ENCODE peak calls at places on chromosomes 5 and 9, in seven cellular contexts. One of them, this sample, is unnamed.

GRCh38 chr9:126435626-126436025 is 109.0 kb downstream of the MVB12B start:
- DNase-seq in CD4-positive, alpha-beta T cell: no peak
- DNase-seq in kidney epithelial cell: no peak
- DNase-seq in psoas muscle: no peak
- DNase-seq in vagina: no peak
- DNase-seq in nephron progenitor cell: no peak
- DNase-seq in GM10248: no peak
- DNase-seq in this sample: no peak

GRCh38 chr9:113998529-113999255 is 79.4 kb downstream of the AMBP start:
- DNase-seq in GM10248: no peak
- DNase-seq in psoas muscle: no peak
- DNase-seq in nephron progenitor cell: no peak
- DNase-seq in vagina: peak; percentile 67
- DNase-seq in kidney epithelial cell: no peak
- DNase-seq in CD4-positive, alpha-beta T cell: no peak
- DNase-seq in this sample: peak; percentile 6

GRCh38 chr9:34664281-34665108 is 2.0 kb upstream of the CCL27 start:
- DNase-seq in GM10248: peak; percentile 68
- DNase-seq in CD4-positive, alpha-beta T cell: peak; percentile 32
- DNase-seq in nephron progenitor cell: peak; percentile 81
- DNase-seq in psoas muscle: peak; percentile 87
- DNase-seq in vagina: no peak
- DNase-seq in kidney epithelial cell: no peak
- DNase-seq in this sample: peak; percentile 91

GRCh38 chr9:3751125-3751758 is 225.4 kb upstream of the RFX3 start:
- DNase-seq in psoas muscle: no peak
- DNase-seq in vagina: no peak
- DNase-seq in nephron progenitor cell: no peak
- DNase-seq in GM10248: no peak
- DNase-seq in CD4-positive, alpha-beta T cell: no peak
- DNase-seq in kidney epithelial cell: peak; percentile 58
- DNase-seq in this sample: peak; percentile 33

GRCh38 chr5:62475072-62475471 is 62.5 kb downstream of the IPO11 start:
- DNase-seq in kidney epithelial cell: peak; percentile 39
- DNase-seq in CD4-positive, alpha-beta T cell: no peak
- DNase-seq in nephron progenitor cell: no peak
- DNase-seq in psoas muscle: peak; percentile 23
- DNase-seq in GM10248: no peak
- DNase-seq in vagina: no peak
- DNase-seq in this sample: no peak

GRCh38 chr5:143174714-143175398 is 228.6 kb downstream of the NR3C1 start:
- DNase-seq in CD4-positive, alpha-beta T cell: no peak
- DNase-seq in kidney epithelial cell: peak; percentile 83
- DNase-seq in GM10248: peak; percentile 54
- DNase-seq in vagina: no peak
- DNase-seq in nephron progenitor cell: no peak
- DNase-seq in psoas muscle: no peak
- DNase-seq in this sample: no peak

GRCh38 chr5:35651002-35651756 is 33.5 kb downstream of the SPEF2 start:
- DNase-seq in CD4-positive, alpha-beta T cell: peak; percentile 55
- DNase-seq in kidney epithelial cell: no peak
- DNase-seq in psoas muscle: no peak
- DNase-seq in vagina: no peak
- DNase-seq in nephron progenitor cell: peak; percentile 20
- DNase-seq in GM10248: peak; percentile 17
- DNase-seq in this sample: peak; percentile 78

GRCh38 chr9:93261281-93261680 is 77.3 kb downstream of the WNK2 start:
- DNase-seq in nephron progenitor cell: no peak
- DNase-seq in kidney epithelial cell: no peak
- DNase-seq in GM10248: no peak
- DNase-seq in vagina: no peak
- DNase-seq in CD4-positive, alpha-beta T cell: no peak
- DNase-seq in psoas muscle: peak; percentile 44
- DNase-seq in this sample: no peak

GRCh38 chr9:31908891-31909480 is 475.5 kb upstream of the ACO1 start:
- DNase-seq in GM10248: no peak
- DNase-seq in nephron progenitor cell: no peak
- DNase-seq in vagina: no peak
- DNase-seq in psoas muscle: no peak
- DNase-seq in kidney epithelial cell: no peak
- DNase-seq in CD4-positive, alpha-beta T cell: no peak
- DNase-seq in this sample: no peak

GRCh38 chr9:134434896-134435506 is 108.7 kb downstream of the RXRA start:
- DNase-seq in psoas muscle: peak; percentile 98
- DNase-seq in CD4-positive, alpha-beta T cell: no peak
- DNase-seq in GM10248: no peak
- DNase-seq in vagina: no peak
- DNase-seq in kidney epithelial cell: peak; percentile 94
- DNase-seq in nephron progenitor cell: no peak
- DNase-seq in this sample: no peak

GRCh38 chr9:132451276-132451675 is 41.3 kb downstream of the CFAP77 start:
- DNase-seq in kidney epithelial cell: no peak
- DNase-seq in CD4-positive, alpha-beta T cell: no peak
- DNase-seq in nephron progenitor cell: no peak
- DNase-seq in vagina: no peak
- DNase-seq in psoas muscle: no peak
- DNase-seq in GM10248: no peak
- DNase-seq in this sample: peak; percentile 84

GRCh38 chr5:151142933-151143332 is 14.6 kb downstream of the ANXA6 start:
- DNase-seq in psoas muscle: no peak
- DNase-seq in CD4-positive, alpha-beta T cell: no peak
- DNase-seq in GM10248: no peak
- DNase-seq in nephron progenitor cell: no peak
- DNase-seq in vagina: no peak
- DNase-seq in kidney epithelial cell: no peak
- DNase-seq in this sample: no peak

GRCh38 chr5:133679534-133679933 is 67.2 kb upstream of the FSTL4 start:
- DNase-seq in vagina: peak; percentile 55
- DNase-seq in psoas muscle: no peak
- DNase-seq in CD4-positive, alpha-beta T cell: no peak
- DNase-seq in GM10248: no peak
- DNase-seq in kidney epithelial cell: no peak
- DNase-seq in nephron progenitor cell: no peak
- DNase-seq in this sample: no peak

GRCh38 chr5:59418766-59419165 is 474.8 kb downstream of the PDE4D start:
- DNase-seq in vagina: no peak
- DNase-seq in nephron progenitor cell: no peak
- DNase-seq in GM10248: no peak
- DNase-seq in CD4-positive, alpha-beta T cell: no peak
- DNase-seq in kidney epithelial cell: no peak
- DNase-seq in psoas muscle: no peak
- DNase-seq in this sample: no peak

GRCh38 chr5:41234475-41234874 is 21.1 kb upstream of the C6 start:
- DNase-seq in GM10248: no peak
- DNase-seq in kidney epithelial cell: no peak
- DNase-seq in psoas muscle: no peak
- DNase-seq in vagina: no peak
- DNase-seq in nephron progenitor cell: no peak
- DNase-seq in CD4-positive, alpha-beta T cell: no peak
- DNase-seq in this sample: no peak

GRCh38 chr9:119963798-119964372 is 594.6 kb upstream of the BRINP1 start:
- DNase-seq in kidney epithelial cell: peak; percentile 94
- DNase-seq in CD4-positive, alpha-beta T cell: no peak
- DNase-seq in GM10248: no peak
- DNase-seq in nephron progenitor cell: peak; percentile 37
- DNase-seq in vagina: no peak
- DNase-seq in psoas muscle: no peak
- DNase-seq in this sample: no peak

GRCh38 chr9:107439991-107440456 is 49.5 kb downstream of the KLF4 start:
- DNase-seq in nephron progenitor cell: no peak
- DNase-seq in psoas muscle: no peak
- DNase-seq in CD4-positive, alpha-beta T cell: no peak
- DNase-seq in vagina: no peak
- DNase-seq in GM10248: no peak
- DNase-seq in kidney epithelial cell: no peak
- DNase-seq in this sample: no peak

GRCh38 chr5:136016945-136017530 is 11.8 kb upstream of the TGFBI start:
- DNase-seq in CD4-positive, alpha-beta T cell: no peak
- DNase-seq in GM10248: no peak
- DNase-seq in psoas muscle: no peak
- DNase-seq in kidney epithelial cell: peak; percentile 86
- DNase-seq in nephron progenitor cell: no peak
- DNase-seq in vagina: no peak
- DNase-seq in this sample: no peak
- TF ChIP-seq CTCF in CD4-positive, alpha-beta T cell: no peak
- TF ChIP-seq CTCF in GM10248: no peak
- TF ChIP-seq CTCF in psoas muscle: no peak
- TF ChIP-seq CTCF in kidney epithelial cell: peak; percentile 3
- TF ChIP-seq CTCF in nephron progenitor cell: no peak
- TF ChIP-seq CTCF in vagina: no peak
- TF ChIP-seq CTCF in this sample: no peak

DNA sequence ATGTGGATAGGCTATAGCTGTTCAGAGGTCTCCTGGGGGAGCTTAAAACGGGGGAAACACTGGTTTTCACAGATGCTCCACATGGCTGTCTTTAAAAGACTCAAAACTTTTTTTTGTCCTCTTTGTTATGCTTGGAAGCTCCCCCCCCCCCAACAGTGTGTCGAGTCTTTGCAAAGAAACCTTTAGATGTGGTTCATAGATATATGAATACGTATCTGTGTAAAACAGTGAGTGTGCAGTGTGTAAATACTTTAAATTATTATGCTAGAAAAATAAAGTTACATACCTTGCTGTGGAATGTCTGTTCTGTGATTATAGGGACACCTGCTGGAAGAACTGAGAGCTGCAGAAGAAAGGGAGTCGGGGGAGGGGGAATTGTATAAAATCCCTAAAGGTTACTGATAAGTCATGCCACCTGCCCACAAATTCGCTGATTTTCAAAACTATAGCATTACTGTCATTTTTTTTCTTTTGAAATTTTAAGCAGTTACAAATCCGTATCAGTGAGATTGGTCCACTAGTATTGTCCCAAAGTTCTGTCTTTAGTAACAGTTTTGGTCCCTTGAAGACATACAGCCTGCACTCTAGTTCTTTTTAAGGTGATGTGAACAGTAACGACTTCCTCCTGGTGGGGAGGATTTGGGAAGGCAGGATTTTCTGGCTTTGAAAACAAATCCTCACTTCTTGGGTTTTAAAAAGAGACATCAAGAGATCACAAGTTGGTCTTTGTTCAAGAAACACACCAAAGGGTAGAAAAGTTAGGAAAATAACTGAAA is 22.9 kb downstream of the RGMB start:
- DNase-seq in psoas muscle: no peak
- DNase-seq in nephron progenitor cell: peak; percentile 54
- DNase-seq in GM10248: peak; percentile 68
- DNase-seq in kidney epithelial cell: no peak
- DNase-seq in vagina: no peak
- DNase-seq in CD4-positive, alpha-beta T cell: peak; percentile 30
- DNase-seq in this sample: peak; percentile 69
- TF ChIP-seq CTCF in psoas muscle: peak; percentile 80
- TF ChIP-seq CTCF in nephron progenitor cell: peak; percentile 63
- TF ChIP-seq CTCF in GM10248: peak; percentile 79
- TF ChIP-seq CTCF in kidney epithelial cell: peak; percentile 75
- TF ChIP-seq CTCF in vagina: peak; percentile 43
- TF ChIP-seq CTCF in CD4-positive, alpha-beta T cell: peak; percentile 71
- TF ChIP-seq CTCF in this sample: peak; percentile 77

GRCh38 chr5:73654861-73655318 is 28.9 kb downstream of the ARHGEF28 start:
- DNase-seq in CD4-positive, alpha-beta T cell: no peak
- DNase-seq in kidney epithelial cell: no peak
- DNase-seq in GM10248: no peak
- DNase-seq in nephron progenitor cell: no peak
- DNase-seq in psoas muscle: no peak
- DNase-seq in vagina: no peak
- DNase-seq in this sample: no peak
- TF ChIP-seq CTCF in CD4-positive, alpha-beta T cell: no peak
- TF ChIP-seq CTCF in kidney epithelial cell: no peak
- TF ChIP-seq CTCF in GM10248: no peak
- TF ChIP-seq CTCF in nephron progenitor cell: no peak
- TF ChIP-seq CTCF in psoas muscle: no peak
- TF ChIP-seq CTCF in vagina: no peak
- TF ChIP-seq CTCF in this sample: no peak

GRCh38 chr9:90890146-90890545 is 88.5 kb downstream of the SYK start:
- DNase-seq in kidney epithelial cell: no peak
- DNase-seq in GM10248: no peak
- DNase-seq in nephron progenitor cell: peak; percentile 20
- DNase-seq in CD4-positive, alpha-beta T cell: no peak
- DNase-seq in psoas muscle: no peak
- DNase-seq in vagina: peak; percentile 37
- DNase-seq in this sample: no peak
- TF ChIP-seq CTCF in kidney epithelial cell: no peak
- TF ChIP-seq CTCF in GM10248: no peak
- TF ChIP-seq CTCF in nephron progenitor cell: peak; percentile 36
- TF ChIP-seq CTCF in CD4-positive, alpha-beta T cell: no peak
- TF ChIP-seq CTCF in psoas muscle: no peak
- TF ChIP-seq CTCF in vagina: no peak
- TF ChIP-seq CTCF in this sample: no peak

GRCh38 chr5:135827965-135828792 is 6.3 kb upstream of the SLC25A48 start:
- DNase-seq in vagina: peak; percentile 96
- DNase-seq in GM10248: no peak
- DNase-seq in kidney epithelial cell: no peak
- DNase-seq in nephron progenitor cell: no peak
- DNase-seq in CD4-positive, alpha-beta T cell: no peak
- DNase-seq in psoas muscle: peak; percentile 25
- DNase-seq in this sample: no peak

GRCh38 chr5:135828793-135829150 is 5.7 kb upstream of the SLC25A48 start:
- DNase-seq in CD4-positive, alpha-beta T cell: no peak
- DNase-seq in kidney epithelial cell: no peak
- DNase-seq in vagina: peak; percentile 90
- DNase-seq in GM10248: no peak
- DNase-seq in nephron progenitor cell: no peak
- DNase-seq in psoas muscle: peak; percentile 24
- DNase-seq in this sample: no peak

GRCh38 chr5:135830384-135831275 is 3.8 kb upstream of the SLC25A48 start:
- DNase-seq in psoas muscle: no peak
- DNase-seq in vagina: peak; percentile 94
- DNase-seq in nephron progenitor cell: peak; percentile 41
- DNase-seq in kidney epithelial cell: no peak
- DNase-seq in GM10248: no peak
- DNase-seq in CD4-positive, alpha-beta T cell: no peak
- DNase-seq in this sample: no peak

GRCh38 chr5:135829179-135829578 is 5.3 kb upstream of the SLC25A48 start:
- DNase-seq in GM10248: no peak
- DNase-seq in psoas muscle: peak; percentile 19
- DNase-seq in kidney epithelial cell: no peak
- DNase-seq in vagina: no peak
- DNase-seq in nephron progenitor cell: no peak
- DNase-seq in CD4-positive, alpha-beta T cell: no peak
- DNase-seq in this sample: no peak

GRCh38 chr5:135829681-135830383 is 4.6 kb upstream of the SLC25A48 start:
- DNase-seq in GM10248: peak; percentile 67
- DNase-seq in psoas muscle: peak; percentile 81
- DNase-seq in kidney epithelial cell: peak; percentile 4
- DNase-seq in vagina: no peak
- DNase-seq in CD4-positive, alpha-beta T cell: no peak
- DNase-seq in nephron progenitor cell: peak; percentile 82
- DNase-seq in this sample: peak; percentile 70
- TF ChIP-seq CTCF in GM10248: peak; percentile 60
- TF ChIP-seq CTCF in psoas muscle: peak; percentile 71
- TF ChIP-seq CTCF in kidney epithelial cell: peak; percentile 94
- TF ChIP-seq CTCF in vagina: peak; percentile 63
- TF ChIP-seq CTCF in CD4-positive, alpha-beta T cell: no peak
- TF ChIP-seq CTCF in nephron progenitor cell: peak; percentile 83
- TF ChIP-seq CTCF in this sample: peak; percentile 66

GRCh38 chr9:37650873-37651768 is at the start of gene FRMPD1:
- DNase-seq in psoas muscle: peak; percentile 80
- DNase-seq in vagina: no peak
- DNase-seq in GM10248: peak; percentile 79
- DNase-seq in CD4-positive, alpha-beta T cell: peak; percentile 19
- DNase-seq in nephron progenitor cell: no peak
- DNase-seq in kidney epithelial cell: no peak
- DNase-seq in this sample: peak; percentile 56
- TF ChIP-seq CTCF in psoas muscle: peak; percentile 15
- TF ChIP-seq CTCF in vagina: no peak
- TF ChIP-seq CTCF in GM10248: no peak
- TF ChIP-seq CTCF in CD4-positive, alpha-beta T cell: no peak
- TF ChIP-seq CTCF in nephron progenitor cell: no peak
- TF ChIP-seq CTCF in kidney epithelial cell: no peak
- TF ChIP-seq CTCF in this sample: no peak

GRCh38 chr5:179974946-179975712 is 67.4 kb upstream of the TBC1D9B start:
- DNase-seq in nephron progenitor cell: peak; percentile 56
- DNase-seq in psoas muscle: no peak
- DNase-seq in GM10248: peak; percentile 56
- DNase-seq in vagina: no peak
- DNase-seq in CD4-positive, alpha-beta T cell: peak; percentile 9
- DNase-seq in kidney epithelial cell: no peak
- DNase-seq in this sample: peak; percentile 54
- TF ChIP-seq CTCF in nephron progenitor cell: peak; percentile 58
- TF ChIP-seq CTCF in psoas muscle: peak; percentile 9
- TF ChIP-seq CTCF in GM10248: peak; percentile 74
- TF ChIP-seq CTCF in vagina: no peak
- TF ChIP-seq CTCF in CD4-positive, alpha-beta T cell: no peak
- TF ChIP-seq CTCF in kidney epithelial cell: peak; percentile 65
- TF ChIP-seq CTCF in this sample: peak; percentile 33

This sample was measured in activated CD8-positive, alpha-beta T cell treated with anti-CD3 and anti-CD28 coated beads for 36 hours.